ENCODE peak calls at places on chromosome 10, in four cellular contexts. N is brain microvascular endothelial cell, S is GM12865, I is PC-3. R is an unnamed sample.

GRCh38 chr10:43623351-43623750 is 17.1 kb downstream of the ZNF485 start:
- DNase-seq in N (no peak), S (no peak), I (no peak), R (no peak)

GRCh38 chr10:79248341-79248931 is 98.8 kb upstream of the PPIF start:
- DNase-seq in N (peak; percentile 65), S (peak; percentile 60), I (no peak), R (peak; percentile 95)

GRCh38 chr10:26555719-26556368 is 117.7 kb downstream of the APBB1IP start:
- DNase-seq in N (no peak), S (no peak), I (peak; percentile 26), R (peak; percentile 32)

GRCh38 chr10:57699944-57700343 is 567.8 kb downstream of the IPMK start:
- DNase-seq in N (peak; percentile 47), S (no peak), I (no peak), R (no peak)

GRCh38 chr10:110793887-110794286 is 77.8 kb upstream of the PDCD4 start:
- DNase-seq in N (peak; percentile 66), S (no peak), I (no peak), R (no peak)

GRCh38 chr10:110252148-110252547 is 44.7 kb downstream of the MXI1 start:
- DNase-seq in N (no peak), S (no peak), I (no peak), R (no peak)

GRCh38 chr10:6173203-6173602 is 29.5 kb upstream of the PFKFB3 start:
- DNase-seq in N (no peak), S (peak; percentile 31), I (no peak), R (no peak)

GRCh38 chr10:106705576-106706526 is 458.7 kb downstream of the SORCS1 start:
- DNase-seq in N (peak; percentile 22), S (peak; percentile 79), I (peak; percentile 72), R (peak; percentile 49)

GRCh38 chr10:106577266-106577665 is 587.2 kb downstream of the SORCS1 start:
- DNase-seq in N (peak; percentile 31), S (peak; percentile 25), I (peak; percentile 82), R (no peak)

GRCh38 chr10:69318997-69319727 is 40.9 kb downstream of the HK1 start:
- DNase-seq in N (peak; percentile 59), S (peak; percentile 60), I (peak; percentile 76), R (no peak)

GRCh38 chr10:106795619-106796018 is 368.9 kb downstream of the SORCS1 start:
- DNase-seq in N (no peak), S (peak; percentile 78), I (peak; percentile 37), R (no peak)

GRCh38 chr10:89332092-89332633 is 4.4 kb downstream of the IFIT3 start:
- DNase-seq in N (peak; percentile 63), S (peak; percentile 91), I (no peak), R (peak; percentile 57)

GRCh38 chr10:31242902-31243301 is 76.1 kb upstream of the ZEB1 start:
- DNase-seq in N (peak; percentile 83), S (peak; percentile 59), I (peak; percentile 79), R (peak; percentile 80)

GRCh38 chr10:69757553-69758309 is 44.0 kb upstream of the COL13A1 start:
- DNase-seq in N (no peak), S (no peak), I (peak; percentile 47), R (no peak)

GRCh38 chr10:79984851-79985250 is 35.9 kb upstream of the SFTPD start:
- DNase-seq in N (no peak), S (peak; percentile 6), I (peak; percentile 100), R (no peak)

GRCh38 chr10:26474062-26474461 is 35.9 kb downstream of the APBB1IP start:
- DNase-seq in N (no peak), S (no peak), I (no peak), R (no peak)

GRCh38 chr10:128130051-128130450 is 3.8 kb upstream of the MKI67 start:
- DNase-seq in N (no peak), S (no peak), I (no peak), R (no peak)

GRCh38 chr10:51204691-51205090 is 130.4 kb downstream of the PRKG1 start:
- DNase-seq in N (no peak), S (no peak), I (no peak), R (no peak)

GRCh38 chr10:69505636-69506318 is 54.5 kb downstream of the TSPAN15 start:
- DNase-seq in N (no peak), S (no peak), I (no peak), R (no peak)

GRCh38 chr10:63523015-63523414 is 1.8 kb downstream of the REEP3 start:
- DNase-seq in N (no peak), S (no peak), I (no peak), R (no peak)

GRCh38 chr10:23884671-23885070 is 324.3 kb upstream of the KIAA1217 start:
- DNase-seq in N (no peak), S (no peak), I (no peak), R (no peak)

GRCh38 chr10:23885853-23886252 is 323.1 kb upstream of the KIAA1217 start:
- DNase-seq in N (no peak), S (no peak), I (no peak), R (no peak)

GRCh38 chr10:23892296-23892695 is 316.6 kb upstream of the KIAA1217 start:
- DNase-seq in N (no peak), S (no peak), I (peak; percentile 4), R (peak; percentile 5)

GRCh38 chr10:23891301-23891700 is 317.6 kb upstream of the KIAA1217 start:
- DNase-seq in N (no peak), S (no peak), I (no peak), R (no peak)

DNA sequence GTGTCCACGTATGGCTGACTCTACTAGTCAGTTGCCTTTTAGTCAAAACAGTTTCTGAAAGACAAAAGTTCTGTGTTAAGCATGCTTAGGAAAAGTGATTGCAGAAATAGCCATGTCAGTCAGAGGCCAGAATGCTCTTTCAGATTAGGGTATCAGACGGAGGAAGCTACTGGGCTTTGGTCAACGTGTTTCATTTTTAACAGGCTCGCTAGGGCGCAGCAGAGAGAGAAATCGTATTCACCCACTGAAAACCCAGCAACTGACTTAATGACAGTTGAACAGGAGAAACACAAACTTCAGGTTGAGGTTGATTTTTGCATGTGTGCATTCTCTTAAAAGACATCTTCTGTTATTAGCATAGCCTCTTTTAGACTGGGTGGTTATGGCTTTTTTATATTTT is 322.6 kb upstream of the KIAA1217 start:
- DNase-seq in N (no peak), S (peak; percentile 13), I (peak; percentile 17), R (no peak)
- TF ChIP-seq CTCF in N (no peak), S (no peak), I (peak; percentile 18), R (peak; percentile 6)

GRCh38 chr10:61410353-61410752 is 42.8 kb downstream of the TMEM26 start:
- DNase-seq in N (no peak), S (peak; percentile 3), I (no peak), R (no peak)

GRCh38 chr10:61409132-61409531 is 44.0 kb downstream of the TMEM26 start:
- DNase-seq in N (no peak), S (no peak), I (no peak), R (no peak)

GRCh38 chr10:61406282-61406681 is 46.9 kb downstream of the TMEM26 start:
- DNase-seq in N (no peak), S (no peak), I (no peak), R (no peak)

GRCh38 chr10:61404771-61405170 is 48.4 kb downstream of the TMEM26 start:
- DNase-seq in N (no peak), S (no peak), I (peak; percentile 33), R (peak; percentile 70)

DNA sequence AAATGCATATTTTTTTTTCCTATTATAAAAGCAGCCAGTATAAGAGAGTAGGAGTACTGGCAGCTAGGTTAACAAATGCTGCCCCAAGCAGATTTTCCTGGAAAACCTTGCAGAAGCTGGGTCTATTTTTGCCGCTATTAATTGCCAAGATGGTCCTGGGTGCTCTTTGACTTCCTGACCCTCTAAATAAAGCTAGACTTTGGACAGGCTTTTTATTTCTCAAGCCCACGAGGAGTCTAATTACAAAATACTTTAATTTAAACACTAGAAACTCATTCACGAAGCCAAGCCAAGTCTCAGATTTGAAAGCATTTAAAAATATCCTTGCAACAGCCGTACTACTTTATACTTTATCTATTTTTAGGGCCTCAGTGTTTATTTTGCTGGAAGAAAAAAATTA is 45.1 kb downstream of the TMEM26 start:
- DNase-seq in N (no peak), S (no peak), I (no peak), R (no peak)
- H3K4me3 ChIP-seq in N (no peak overlapping the region), S (no peak overlapping the region), I (no peak overlapping the region), R (no peak overlapping the region)

GRCh38 chr10:21174670-21175495 is 277.8 kb upstream of the NEBL start:
- DNase-seq in N (no peak), S (no peak), I (peak; percentile 50), R (no peak)
- TF ChIP-seq CTCF in N (no peak), S (no peak), I (no peak), R (no peak)

GRCh38 chr10:93063217-93063976 is 2.8 kb downstream of the CYP26C1 start:
- DNase-seq in N (no peak), S (no peak), I (no peak), R (no peak)
- H3K4me3 ChIP-seq in N (no peak overlapping the region), S (no peak overlapping the region), I (no peak overlapping the region), R (no peak overlapping the region)

DNA sequence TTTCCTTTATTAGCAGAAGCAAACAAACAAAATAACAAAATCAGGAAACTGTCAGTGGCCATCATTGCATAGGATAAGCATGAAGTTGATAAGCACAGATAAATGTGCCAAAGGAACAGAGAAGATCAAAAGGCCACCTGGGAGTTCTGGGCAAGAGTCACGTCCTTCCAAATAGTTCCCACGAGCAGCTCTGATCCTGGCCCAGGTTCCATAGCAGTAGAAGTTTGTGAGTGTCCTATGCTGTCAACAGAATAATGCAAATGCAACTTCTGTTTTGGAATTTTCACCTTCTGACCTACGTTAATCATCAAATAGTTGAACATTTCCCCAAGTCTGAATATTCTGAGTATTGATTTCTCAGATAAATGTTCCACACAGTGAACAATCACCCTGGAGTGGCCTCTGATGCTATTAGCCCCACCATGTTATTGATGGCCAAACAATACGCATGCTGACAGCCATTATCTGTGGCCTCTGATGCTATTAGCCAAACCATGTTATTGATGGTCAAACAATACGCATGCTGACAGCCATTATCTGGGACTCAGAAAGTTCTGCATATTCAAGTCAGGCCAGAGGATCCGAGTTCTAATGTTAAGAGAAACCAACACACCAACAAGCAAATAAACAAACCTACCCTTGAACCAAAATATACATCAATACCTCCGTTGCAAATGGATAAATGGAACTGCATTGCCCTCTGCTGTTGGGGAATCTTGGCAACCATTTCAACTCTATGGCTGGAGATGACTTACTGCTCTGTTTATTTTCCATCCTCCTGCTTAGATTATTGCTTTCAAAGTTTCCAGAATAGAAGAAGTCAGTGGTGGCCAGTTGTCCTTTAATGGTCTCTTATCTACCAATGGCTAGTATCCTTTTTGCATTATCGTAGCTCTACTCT is 63.3 kb downstream of the MRC1 start:
- DNase-seq in N (peak; percentile 6), S (peak; percentile 23), I (peak; percentile 44), R (peak; percentile 6)
- TF ChIP-seq CTCF in N (peak; percentile 50), S (peak; percentile 37), I (peak; percentile 59), R (peak; percentile 38)

R was measured in astrocyte of the cerebellum.